ENCODE peak calls at places on chromosomes 13 and 19, in ten cellular contexts. W is NB4, I is HFF-Myc, F is coronary artery, T is fibroblast of the aortic adventitia, P is stomach, U is body of pancreas, Q is left lung, D is OCI-LY7, C is tibial nerve. O is an unnamed sample.

GRCh38 chr13:33158271-33158670 is 127.3 kb downstream of the STARD13 start:
- DNase-seq in D (no peak), C (no peak), P (no peak), Q (no peak), F (no peak), T (no peak), U (no peak), I (no peak), W (no peak), O (no peak)

GRCh38 chr19:17300992-17301585 is 2.1 kb downstream of the ABHD8 start:
- DNase-seq in D (no peak), I (no peak), F (no peak), C (no peak), U (no peak), T (no peak), P (no peak), Q (no peak), W (no peak), O (peak; percentile 54)

GRCh38 chr13:53460776-53461175 is 432.2 kb downstream of the OLFM4 start:
- DNase-seq in I (no peak), F (no peak), P (no peak), D (no peak), C (no peak), Q (no peak), U (no peak), T (no peak), W (no peak), O (no peak)

GRCh38 chr13:37995052-37995451 is 125.5 kb upstream of the TRPC4 start:
- DNase-seq in W (no peak), F (no peak), T (no peak), C (no peak), D (no peak), Q (no peak), P (no peak), U (no peak), I (peak; percentile 5), O (no peak)

GRCh38 chr19:29622191-29623070 is 16.3 kb downstream of the POP4 start:
- DNase-seq in Q (no peak), T (no peak), D (no peak), W (no peak), P (no peak), C (no peak), F (no peak), I (no peak), U (no peak), O (no peak)

GRCh38 chr13:100636441-100636840 is 38.2 kb downstream of the TMTC4 start:
- DNase-seq in I (no peak), U (no peak), Q (no peak), D (no peak), F (no peak), C (no peak), W (no peak), T (no peak), P (no peak), O (no peak)

GRCh38 chr19:8477889-8478288 is 24.6 kb downstream of the PRAM1 start:
- DNase-seq in C (no peak), P (no peak), Q (no peak), F (no peak), I (no peak), U (no peak), W (no peak), T (no peak), D (no peak), O (no peak)

GRCh38 chr19:41792513-41793413 is 3.6 kb upstream of the CEACAM3 start:
- DNase-seq in F (no peak), D (peak; percentile 78), Q (peak; percentile 92), I (no peak), P (peak; percentile 61), T (peak; percentile 59), U (peak; percentile 55), C (peak; percentile 20), W (peak; percentile 56), O (peak; percentile 83)

GRCh38 chr13:80100636-80101035 is 240.3 kb downstream of the SPRY2 start:
- DNase-seq in P (no peak), W (no peak), T (peak; percentile 11), C (no peak), Q (no peak), F (no peak), U (no peak), D (no peak), I (no peak), O (no peak)

GRCh38 chr19:47581605-47582319 is 8.8 kb upstream of the ZNF541 start:
- DNase-seq in P (peak; percentile 66), W (no peak), U (no peak), I (no peak), D (no peak), F (no peak), T (no peak), C (no peak), Q (no peak), O (peak; percentile 74)

GRCh38 chr13:87656311-87656710 is 14.9 kb upstream of the SLITRK5 start:
- DNase-seq in I (no peak), F (no peak), Q (no peak), C (no peak), T (no peak), P (no peak), W (no peak), D (no peak), U (no peak), O (no peak)

GRCh38 chr19:11279505-11280236 is 16.3 kb upstream of the TSPAN16 start:
- DNase-seq in I (no peak), W (peak; percentile 98), C (no peak), F (no peak), P (no peak), D (peak; percentile 28), T (peak; percentile 20), U (no peak), Q (no peak), O (no peak)

GRCh38 chr19:6272411-6272791 is 7.4 kb downstream of the MLLT1 start:
- DNase-seq in P (no peak), W (no peak), F (no peak), I (no peak), C (no peak), D (no peak), T (no peak), U (no peak), Q (no peak), O (no peak)
- H3K4me3 ChIP-seq in P (no peak overlapping the region), W (no peak overlapping the region), F (peak overlapping the region; percentile 65), I (peak overlapping the region; percentile 34), C (no peak overlapping the region), D (no peak overlapping the region), T (peak overlapping the region; percentile 17), U (no peak overlapping the region), Q (no peak overlapping the region), O (no peak overlapping the region)

GRCh38 chr19:14683439-14683838 is 6.4 kb upstream of the ZNF333 start:
- DNase-seq in W (peak; percentile 84), U (no peak), P (no peak), T (no peak), D (no peak), I (no peak), C (no peak), F (no peak), Q (no peak), O (no peak)

GRCh38 chr19:14682084-14682483 is 7.4 kb upstream of the ADGRE3 start:
- DNase-seq in D (no peak), W (no peak), U (no peak), I (no peak), Q (no peak), T (no peak), P (no peak), F (no peak), C (no peak), O (no peak)

GRCh38 chr19:14689598-14690503 is at the start of gene ZNF333:
- DNase-seq in D (peak; percentile 95), C (peak; percentile 96), F (peak; percentile 94), W (peak; percentile 96), I (peak; percentile 49), T (peak; percentile 88), P (peak; percentile 98), Q (peak; percentile 99), U (peak; percentile 96), O (peak; percentile 98)

DNA sequence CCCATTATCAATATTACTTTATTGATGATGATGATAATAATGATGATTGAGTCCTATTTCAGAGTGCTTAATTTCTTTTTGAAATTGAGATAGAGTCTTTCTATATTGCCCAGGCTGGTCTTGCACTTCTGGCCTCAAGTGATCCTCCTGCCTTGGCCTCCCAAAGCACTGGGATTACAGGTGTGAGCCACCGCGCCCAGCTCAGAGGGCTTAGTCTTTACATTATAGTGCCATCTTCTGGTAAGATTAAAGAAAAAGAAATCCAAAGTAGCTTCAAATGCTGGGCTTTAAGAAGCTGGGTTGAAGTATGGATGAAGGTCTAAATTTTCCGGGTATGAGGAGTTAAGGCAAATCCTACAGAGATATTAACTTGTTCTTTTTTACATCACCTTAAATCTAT is 3.4 kb upstream of the ZNF333 start:
- DNase-seq in P (no peak), U (no peak), W (peak; percentile 66), C (no peak), F (no peak), I (no peak), Q (no peak), T (peak; percentile 25), D (peak; percentile 69), O (peak; percentile 55)
- TF ChIP-seq CTCF in P (no peak), U (no peak), W (peak; percentile 20), C (peak; percentile 11), F (no peak), I (no peak), Q (peak; percentile 21), T (peak; percentile 17), D (peak; percentile 85), O (peak; percentile 34)

DNA sequence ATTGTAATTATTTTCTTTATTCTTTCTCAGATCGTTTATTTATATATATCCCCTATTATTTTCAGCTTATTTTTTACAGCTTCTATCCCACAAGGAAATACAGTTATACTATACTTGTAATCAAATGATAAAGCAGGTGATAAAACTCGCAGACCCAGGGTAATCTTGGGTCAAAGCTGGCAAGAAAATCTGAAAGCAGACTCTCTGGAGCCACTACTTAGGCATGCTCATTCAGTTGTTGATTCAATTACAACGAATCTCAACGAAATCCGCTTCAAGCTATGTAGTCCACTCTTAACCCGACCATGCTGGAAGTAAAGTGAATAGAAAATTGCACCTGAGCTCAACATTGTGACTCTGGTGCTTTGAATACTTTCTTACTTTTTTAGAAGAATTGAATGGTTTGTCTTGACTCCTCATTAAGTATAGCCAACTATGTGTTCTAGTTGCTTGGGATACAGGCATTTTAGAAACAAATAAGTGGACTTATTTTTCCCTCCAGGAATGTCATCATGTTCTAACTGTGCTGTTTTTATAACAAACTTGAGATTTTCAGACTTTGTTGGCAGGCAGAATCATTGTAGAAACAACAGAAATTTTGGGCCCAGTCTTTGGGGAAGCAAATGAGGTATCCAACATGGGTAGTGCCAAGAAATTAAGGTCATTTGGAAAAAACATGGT is 21.4 kb downstream of the ESD start:
- DNase-seq in C (no peak), D (no peak), U (no peak), P (no peak), Q (no peak), F (no peak), W (no peak), I (no peak), T (no peak), O (no peak)
- H3K4me3 ChIP-seq in C (no peak overlapping the region), D (no peak overlapping the region), U (no peak overlapping the region), P (no peak overlapping the region), Q (no peak overlapping the region), F (no peak overlapping the region), W (no peak overlapping the region), I (no peak overlapping the region), T (no peak overlapping the region), O (no peak overlapping the region)

DNA sequence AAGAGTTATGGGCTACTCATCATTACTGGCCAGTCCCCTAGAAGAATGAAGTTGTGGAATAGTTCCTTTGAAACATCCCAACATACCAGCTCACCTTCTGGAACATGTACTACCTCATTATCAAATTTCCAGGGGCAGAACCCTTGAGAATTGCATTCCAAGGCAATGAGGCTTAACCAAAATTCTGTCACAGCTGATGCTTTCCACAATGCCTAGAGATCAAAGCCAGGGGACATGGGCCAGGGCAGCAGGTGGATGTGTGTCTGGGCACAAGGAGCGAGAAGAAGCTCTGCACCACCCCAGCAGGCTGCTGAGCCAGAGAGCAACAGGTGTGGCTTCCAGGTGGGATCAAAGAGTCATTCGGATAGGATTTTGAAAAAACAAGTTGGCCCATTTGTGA is 362.1 kb downstream of the EFNB2 start:
- DNase-seq in F (no peak), C (no peak), U (no peak), Q (no peak), D (no peak), P (no peak), I (no peak), W (no peak), T (no peak), O (no peak)
- TF ChIP-seq CTCF in F (no peak), C (no peak), U (no peak), Q (no peak), D (no peak), P (no peak), I (no peak), W (no peak), T (no peak), O (no peak)